ENCODE peak calls at places on chromosomes 3 and 15, in six cellular contexts. M is AG10803; U is dermis blood vessel endothelial cell; X is activated CD8-positive, alpha-beta T cell treated with anti-CD3 and anti-CD28 coated beads for 36 hours; A is activated T-helper 9 cell treated with anti-CD3 and anti-CD28 coated beads, Interleukin-2, amount 50 U/mL, for 16 hours; B is hepatocyte. W is an unnamed sample.
A peak's percentile ranks its signal among the peaks of the same experiment; 100 is the strongest.

GRCh38 chr3:13548696-13549512 is at the start of gene FBLN2:
- DNase-seq in M (peak; percentile 66), U (peak; percentile 43), X (no peak), A (no peak), B (peak; percentile 83), W (no peak)

GRCh38 chr3:111032677-111033076 is 38.9 kb upstream of the NECTIN3 start:
- DNase-seq in M (no peak), U (no peak), X (no peak), A (no peak), B (no peak), W (no peak)

GRCh38 chr3:14126017-14126902 is 1.4 kb downstream of the TMEM43 start:
- DNase-seq in M (no peak), U (no peak), X (no peak), A (no peak), B (no peak), W (no peak)

GRCh38 chr3:52341123-52341522 is 25.0 kb downstream of the DNAH1 start:
- DNase-seq in M (no peak), U (no peak), X (no peak), A (no peak), B (no peak), W (no peak)

GRCh38 chr3:17412950-17413530 is 329.4 kb downstream of the TBC1D5 start:
- DNase-seq in M (peak; percentile 61), U (peak; percentile 80), X (peak; percentile 5), A (no peak), B (peak; percentile 76), W (peak; percentile 29)

GRCh38 chr3:38131621-38132369 is 5.1 kb downstream of the ACAA1 start:
- DNase-seq in M (peak; percentile 20), U (peak; percentile 75), X (peak; percentile 47), A (no peak), B (peak; percentile 44), W (no peak)

GRCh38 chr3:137263982-137264777 is 306.4 kb downstream of the IL20RB start:
- DNase-seq in M (no peak), U (no peak), X (no peak), A (no peak), B (peak; percentile 32), W (no peak)

GRCh38 chr3:186825294-186825821 is 17.2 kb upstream of the ADIPOQ start:
- DNase-seq in M (peak; percentile 57), U (peak; percentile 13), X (peak; percentile 73), A (no peak), B (peak; percentile 62), W (no peak)

GRCh38 chr15:27827336-27827735 is 271.8 kb downstream of the OCA2 start:
- DNase-seq in M (peak; percentile 45), U (no peak), X (no peak), A (no peak), B (no peak), W (no peak)

GRCh38 chr3:155891341-155891740 is 20.9 kb downstream of the GMPS start:
- DNase-seq in M (no peak), U (no peak), X (no peak), A (no peak), B (no peak), W (no peak)

GRCh38 chr3:142027295-142027694 is 122.0 kb downstream of the TFDP2 start:
- DNase-seq in M (no peak), U (no peak), X (no peak), A (no peak), B (no peak), W (no peak)

GRCh38 chr15:68374346-68374745 is 57.6 kb downstream of the ITGA11 start:
- DNase-seq in M (no peak), U (no peak), X (no peak), A (no peak), B (no peak), W (no peak)

GRCh38 chr3:45647148-45647619 is 42.0 kb upstream of the SACM1L start:
- DNase-seq in M (peak; percentile 88), U (peak; percentile 91), X (no peak), A (no peak), B (peak; percentile 62), W (no peak)

GRCh38 chr3:193996205-193996604 is 139.7 kb upstream of the HES1 start:
- DNase-seq in M (no peak), U (no peak), X (no peak), A (no peak), B (no peak), W (no peak)

GRCh38 chr3:50327943-50328691 is at the start of gene TUSC2:
- DNase-seq in M (peak; percentile 94), U (peak; percentile 98), X (peak; percentile 99), A (peak; percentile 92), B (peak; percentile 99), W (peak; percentile 84)

GRCh38 chr3:56629044-56629443 is 54.0 kb downstream of the TASOR start:
- DNase-seq in M (no peak), U (no peak), X (no peak), A (no peak), B (peak; percentile 21), W (no peak)